ENCODE peak calls at places on chromosomes 1 and 21, in nine cellular contexts. P, B, Q, V, Y, C, H, S and U are unnamed samples. For H3K4me1, the result is how much of the 10 kb centered on the place peaks cover.

GRCh38 chr1:115123116-115123515 is 33.8 kb upstream of the TSPAN2 start:
- DNase-seq in S (no peak), P (no peak), C (peak), B (no peak), Y (no peak), H (no peak), V (no peak), Q (no peak), U (no peak)

GRCh38 chr1:101175886-101176285 is 60.9 kb upstream of the S1PR1 start:
- DNase-seq in V (no peak), Y (no peak), C (no peak), S (no peak), H (peak), B (no peak), Q (no peak), P (no peak), U (no peak)

GRCh38 chr1:961132-961652 is 808 bp downstream of the KLHL17 start:
- DNase-seq in P (no peak), C (no peak), S (peak), V (peak), Y (no peak), Q (no peak), B (no peak), H (peak), U (no peak)

GRCh38 chr1:91397605-91398004 is 7.0 kb downstream of the HFM1 start:
- DNase-seq in C (no peak), B (no peak), Q (no peak), Y (no peak), H (no peak), S (no peak), P (no peak), V (no peak), U (no peak)

GRCh38 chr1:29156543-29157268 is 25.0 kb downstream of the SRSF4 start:
- DNase-seq in H (peak), C (peak), P (no peak), Q (no peak), V (no peak), Y (no peak), S (peak), B (no peak), U (no peak)

GRCh38 chr1:56933161-56933560 is 32.7 kb downstream of the C8B start:
- DNase-seq in C (no peak), H (no peak), P (no peak), Q (no peak), Y (no peak), S (no peak), V (no peak), B (no peak), U (no peak)

GRCh38 chr21:17270234-17270633 is 242.6 kb upstream of the CXADR start:
- DNase-seq in Y (no peak), Q (peak), C (peak), H (peak), B (peak), V (no peak), P (no peak), S (peak), U (no peak)

GRCh38 chr1:213371769-213372619 is 321.0 kb downstream of the RPS6KC1 start:
- DNase-seq in B (no peak), V (peak), Y (no peak), H (no peak), S (no peak), P (no peak), Q (no peak), C (no peak), U (no peak)

GRCh38 chr1:200846421-200846820 is 26.4 kb upstream of the GPR25 start:
- DNase-seq in H (no peak), Q (no peak), B (no peak), S (no peak), P (no peak), Y (no peak), C (no peak), V (no peak), U (no peak)

GRCh38 chr1:6915999-6916565 is 130.8 kb downstream of the CAMTA1 start:
- DNase-seq in C (no peak), B (no peak), Y (no peak), H (no peak), S (no peak), V (no peak), Q (no peak), P (no peak), U (no peak)

GRCh38 chr1:29258189-29258973 is 22.1 kb downstream of the PTPRU start:
- DNase-seq in S (no peak), Y (no peak), Q (no peak), B (no peak), C (no peak), H (no peak), V (peak), P (no peak), U (no peak)

GRCh38 chr1:156241311-156241811 is 623 bp upstream of the BGLAP start:
- DNase-seq in P (no peak), Y (no peak), V (no peak), S (peak), Q (no peak), C (peak), B (no peak), H (no peak), U (no peak)

GRCh38 chr1:54750596-54750995 is 13.7 kb downstream of the PARS2 start:
- DNase-seq in B (no peak), Q (no peak), P (no peak), Y (no peak), S (no peak), V (no peak), H (no peak), C (no peak), U (no peak)

GRCh38 chr1:37919277-37919676 is 27.6 kb downstream of the INPP5B start:
- DNase-seq in S (peak), H (no peak), Q (no peak), V (peak), B (no peak), Y (no peak), P (no peak), C (peak), U (no peak)

GRCh38 chr1:16267690-16268180 is 30.8 kb upstream of the CPLANE2 start:
- DNase-seq in H (peak), C (no peak), B (no peak), S (peak), P (no peak), Y (no peak), Q (no peak), V (no peak), U (no peak)

GRCh38 chr1:119799003-119799402 is 12.3 kb downstream of the REG4 start:
- DNase-seq in Y (no peak), S (no peak), V (no peak), C (no peak), H (no peak), P (no peak), Q (no peak), B (no peak), U (no peak)

GRCh38 chr1:75130312-75130677 is 3.9 kb upstream of the LHX8 start:
- DNase-seq in B (no peak), V (peak), Y (no peak), S (no peak), C (no peak), P (no peak), Q (no peak), H (no peak), U (no peak)

GRCh38 chr1:162712317-162713029 is 78.0 kb upstream of the HSD17B7 start:
- DNase-seq in C (no peak), V (no peak), H (no peak), S (no peak), Q (no peak), Y (no peak), P (no peak), B (no peak), U (no peak)

GRCh38 chr1:72557446-72558049 is 275.2 kb upstream of the NEGR1 start:
- DNase-seq in S (peak), P (no peak), C (peak), B (no peak), Y (no peak), V (peak), H (peak), Q (no peak), U (no peak)

GRCh38 chr1:29569971-29570634 is 333.8 kb downstream of the PTPRU start:
- DNase-seq in H (no peak), S (no peak), V (no peak), C (peak), Y (no peak), B (peak), Q (no peak), P (no peak), U (peak)

GRCh38 chr1:98179159-98179558 is 258.3 kb upstream of the DPYD start:
- DNase-seq in Y (no peak), P (no peak), Q (no peak), B (no peak), C (no peak), S (no peak), H (no peak), V (no peak), U (no peak)

GRCh38 chr1:34500451-34500850 is 254.4 kb upstream of the GJB5 start:
- DNase-seq in V (peak), Q (no peak), H (no peak), S (peak), Y (peak), P (no peak), B (no peak), C (no peak), U (peak)

GRCh38 chr1:920008-920407 is 3.7 kb upstream of the SAMD11 start:
- DNase-seq in Y (no peak), V (no peak), Q (no peak), S (no peak), B (no peak), P (no peak), C (no peak), H (no peak), U (no peak)

GRCh38 chr1:146012703-146013565 is 8.6 kb downstream of the HJV start:
- DNase-seq in B (peak), S (peak), Y (no peak), Q (peak), H (peak), P (no peak), C (peak), V (peak), U (no peak)

GRCh38 chr1:31715097-31715872 is 11.5 kb upstream of the COL16A1 start:
- DNase-seq in H (peak), Q (peak), C (peak), V (peak), S (peak), Y (peak), B (peak), P (peak), U (peak)
- TF ChIP-seq CTCF in H (peak), Q (peak), C (peak), V (peak), S (peak), Y (peak), B (peak), P (peak), U (peak)

DNA sequence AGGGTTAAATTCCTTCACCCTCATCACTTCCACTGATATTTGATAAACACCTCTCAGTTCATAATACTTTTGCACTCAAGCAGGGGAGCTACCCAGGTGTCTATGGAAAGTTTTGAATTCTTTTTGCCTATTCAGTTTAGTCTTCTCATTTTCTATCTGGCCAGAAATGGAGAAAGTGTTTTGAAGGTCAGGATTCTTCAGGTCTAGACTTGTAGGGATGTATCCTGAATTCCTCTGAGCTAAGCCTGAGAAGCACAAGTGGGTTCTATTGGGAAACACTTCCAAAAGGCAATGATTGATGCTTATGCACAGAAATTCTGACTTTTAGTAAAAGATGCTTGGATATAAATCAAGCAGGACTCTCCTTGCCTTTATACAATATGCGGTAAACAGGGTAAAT is 217.8 kb upstream of the HOOK1 start:
- DNase-seq in V (no peak), P (no peak), S (no peak), C (no peak), Q (no peak), B (no peak), Y (no peak), H (no peak), U (no peak)
- H3K4me1 ChIP-seq in V (under half), P (under half), S (under half), C (under half), Q (under half), B (under half), Y (under half), H (under half), U (under half)

GRCh38 chr1:8590696-8591351 is 226.6 kb downstream of the RERE start:
- DNase-seq in V (no peak), P (no peak), Y (no peak), C (no peak), B (no peak), S (no peak), Q (no peak), H (no peak), U (no peak)
- H3K4me3 ChIP-seq in V (no peak), P (no peak), Y (no peak), C (no peak), B (no peak), S (no peak), Q (no peak), H (no peak), U (no peak)

GRCh38 chr1:233020441-233020840 is 70.0 kb downstream of the NTPCR start:
- DNase-seq in V (peak), P (no peak), Q (no peak), Y (no peak), H (peak), B (no peak), S (peak), C (peak), U (no peak)

GRCh38 chr1:233019921-233020320 is 69.5 kb downstream of the NTPCR start:
- DNase-seq in V (no peak), S (no peak), P (no peak), Q (no peak), Y (no peak), B (no peak), H (no peak), C (peak), U (no peak)

GRCh38 chr1:233025566-233025965 is 75.2 kb downstream of the NTPCR start:
- DNase-seq in Q (no peak), Y (no peak), C (peak), P (no peak), S (no peak), V (no peak), H (no peak), B (no peak), U (no peak)

GRCh38 chr1:233022246-233022645 is 71.8 kb downstream of the NTPCR start:
- DNase-seq in S (no peak), C (no peak), Q (no peak), Y (no peak), P (no peak), V (no peak), H (no peak), B (no peak), U (no peak)

DNA sequence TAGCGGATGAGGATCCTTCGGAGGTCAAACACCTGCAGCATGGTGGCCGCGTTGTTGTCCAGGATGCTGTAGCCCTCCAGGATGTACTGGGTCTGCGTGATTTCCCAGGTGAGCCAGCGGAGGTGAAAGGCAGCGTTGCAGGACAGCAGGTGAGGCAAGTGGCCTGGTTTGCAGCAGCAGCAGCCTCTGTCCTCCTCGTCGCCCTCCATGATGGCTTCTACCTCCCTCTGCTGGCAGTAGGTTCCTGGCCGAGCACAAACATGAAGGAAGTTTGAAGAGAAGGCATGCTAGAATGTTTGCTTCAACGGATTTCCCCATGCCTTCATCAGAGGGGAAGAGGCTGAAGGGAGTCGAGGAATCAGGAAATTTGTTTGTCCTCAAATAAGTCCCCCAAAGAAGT is 74.7 kb downstream of the NTPCR start:
- DNase-seq in V (peak), C (peak), B (peak), Y (no peak), P (peak), Q (no peak), H (peak), S (peak), U (peak)
- TF ChIP-seq CTCF in V (peak), C (peak), B (peak), Y (peak), P (peak), Q (no peak), H (peak), S (peak), U (peak)

DNA sequence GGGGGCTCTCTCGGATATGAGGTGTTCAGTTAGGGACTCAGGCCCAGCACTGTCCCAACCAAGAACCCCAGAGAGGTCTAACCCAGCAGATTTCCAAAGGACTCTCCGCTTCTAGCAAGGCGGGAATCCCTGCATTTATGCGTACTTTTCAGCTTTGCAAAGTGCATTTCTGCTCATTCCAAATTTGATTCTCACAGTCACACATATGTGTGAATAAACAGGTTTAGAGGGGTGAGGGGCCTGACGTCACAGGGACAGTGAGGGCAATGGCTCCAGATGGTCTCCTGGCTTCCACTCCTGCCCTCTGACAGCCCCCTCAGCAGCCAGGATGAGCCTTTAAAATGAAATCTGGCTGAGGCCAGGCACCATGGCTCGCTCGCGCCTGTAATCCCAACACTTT is 921 bp upstream of the ECE1 start:
- DNase-seq in Y (no peak), P (no peak), S (no peak), C (no peak), Q (no peak), V (no peak), H (no peak), B (no peak), U (peak)
- H3K4me1 ChIP-seq in Y (half or more), P (under half), S (under half), C (under half), Q (under half), V (under half), H (under half), B (half or more), U (under half)

GRCh38 chr1:243421784-243422183 is 165.9 kb downstream of the SDCCAG8 start:
- DNase-seq in Y (no peak), B (peak), P (peak), C (peak), V (peak), Q (peak), H (no peak), S (peak), U (peak)
- H3K4me3 ChIP-seq in Y (peak), B (peak), P (no peak), C (no peak), V (no peak), Q (peak), H (no peak), S (no peak), U (no peak)

GRCh38 chr1:85074365-85074964 is 26.2 kb upstream of the MCOLN3 start:
- DNase-seq in V (no peak), H (no peak), S (no peak), Y (no peak), C (no peak), Q (no peak), P (no peak), B (no peak), U (no peak)

DNA sequence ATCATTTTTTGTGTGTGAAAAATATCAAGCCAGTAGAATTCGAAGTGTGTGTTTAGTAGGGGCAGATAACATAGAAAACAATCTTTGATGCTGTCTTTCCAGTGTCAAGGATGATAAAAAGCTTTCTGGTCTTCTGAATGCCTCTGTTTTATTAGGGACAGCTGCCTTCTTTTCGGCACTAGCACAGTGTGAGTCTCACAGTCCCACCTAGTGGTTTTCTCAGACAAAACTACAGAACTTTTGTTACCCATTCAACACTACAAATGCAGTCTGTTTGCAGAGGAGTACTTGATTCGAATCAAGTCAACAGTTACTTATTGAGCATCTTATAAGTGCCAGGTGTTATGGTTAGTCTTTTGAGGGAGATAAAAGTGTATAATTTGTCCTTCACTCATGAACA is 30.6 kb upstream of the MCOLN3 start:
- DNase-seq in Y (no peak), Q (no peak), S (peak), V (no peak), C (peak), B (no peak), H (no peak), P (no peak), U (no peak)
- TF ChIP-seq CTCF in Y (no peak), Q (peak), S (peak), V (peak), C (peak), B (no peak), H (no peak), P (no peak), U (no peak)